ENCODE peak calls at places on chromosomes 4 and X, in six cellular contexts. F is lung, T is thyroid gland, I is breast epithelium, Y is GM23248, H is right atrium auricular region. W is an unnamed sample.

GRCh38 chr4:133320576-133321170 is 171.6 kb downstream of the PCDH10 start:
- DNase-seq in F (no peak), T (no peak), I (no peak), Y (peak; percentile 36), H (no peak), W (no peak)

GRCh38 chrX:68428431-68428830 is 4.9 kb downstream of the OPHN1 start:
- DNase-seq in F (no peak), T (no peak), I (no peak), Y (peak; percentile 72), H (no peak), W (no peak)

GRCh38 chr4:7052313-7052712 is 9.1 kb downstream of the TADA2B start:
- DNase-seq in F (no peak), T (no peak), I (no peak), Y (no peak), H (no peak), W (no peak)

GRCh38 chr4:182216005-182216404 is 27.2 kb upstream of the TENM3 start:
- DNase-seq in F (no peak), T (no peak), I (no peak), Y (no peak), H (no peak), W (no peak)

GRCh38 chr4:165874072-165874798 is 1.2 kb downstream of the TLL1 start:
- DNase-seq in F (no peak), T (no peak), I (no peak), Y (no peak), H (no peak), W (no peak)

GRCh38 chr4:72119946-72120345 is 88.1 kb downstream of the NPFFR2 start:
- DNase-seq in F (no peak), T (peak; percentile 33), I (no peak), Y (no peak), H (no peak), W (no peak)

GRCh38 chrX:136210243-136210642 is 41.0 kb downstream of the MAP7D3 start:
- DNase-seq in F (no peak), T (peak; percentile 51), I (no peak), Y (no peak), H (no peak), W (no peak)

GRCh38 chr4:73206236-73206635 is 52.4 kb downstream of the ANKRD17 start:
- DNase-seq in F (no peak), T (no peak), I (no peak), Y (no peak), H (no peak), W (no peak)

GRCh38 chrX:111830561-111830960 is 45.4 kb upstream of the TRPC5OS start:
- DNase-seq in F (no peak), T (no peak), I (no peak), Y (no peak), H (no peak), W (no peak)

GRCh38 chrX:154082396-154083133 is 15.0 kb downstream of the MECP2 start:
- DNase-seq in F (no peak), T (no peak), I (no peak), Y (peak; percentile 79), H (no peak), W (no peak)

GRCh38 chr4:22607382-22607781 is 85.4 kb upstream of the GBA3 start:
- DNase-seq in F (peak; percentile 46), T (peak; percentile 67), I (no peak), Y (peak; percentile 52), H (no peak), W (no peak)

GRCh38 chr4:55183926-55184599 is 58.7 kb upstream of the KDR start:
- DNase-seq in F (no peak), T (no peak), I (no peak), Y (peak; percentile 94), H (no peak), W (no peak)
- H3K4me1 ChIP-seq in F (no peaks in the 10 kb centered on the region), T (no peaks in the 10 kb centered on the region), I (no peaks in the 10 kb centered on the region), Y (peaks cover 31% of the 10 kb centered on the region), H (no peaks in the 10 kb centered on the region), W (no peaks in the 10 kb centered on the region)

DNA sequence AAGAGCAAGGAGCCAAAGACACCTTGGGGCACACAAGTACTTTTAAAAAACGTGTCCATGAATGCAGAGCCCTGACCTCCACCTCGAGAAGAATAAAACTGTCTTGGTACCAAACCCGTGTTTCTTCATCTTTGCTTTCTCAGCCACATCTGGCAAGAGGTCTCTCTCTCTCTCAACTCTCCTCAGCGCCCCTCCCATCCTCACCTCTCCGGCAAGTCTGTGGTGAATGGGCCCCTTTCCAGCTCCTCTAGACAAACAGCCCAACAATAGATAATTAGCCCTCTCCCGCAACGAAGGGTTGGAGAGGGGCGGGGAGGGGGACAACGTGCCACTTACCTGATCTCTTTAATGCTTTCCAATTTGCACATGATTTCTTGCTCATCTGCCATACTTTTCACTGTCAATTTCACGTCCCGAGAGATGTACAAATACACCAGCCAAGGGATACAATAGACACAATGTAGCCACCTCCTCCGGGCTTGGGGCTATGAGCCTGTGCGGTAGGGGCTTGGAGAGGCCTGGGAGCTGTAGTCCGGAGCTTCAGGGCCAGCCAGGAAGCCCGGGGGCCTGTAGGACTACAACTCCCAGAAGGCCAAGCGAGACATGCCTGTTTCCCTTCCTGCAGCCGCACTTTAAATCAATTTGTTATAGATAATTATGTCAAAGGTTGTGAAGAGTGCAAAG is at the start of gene ZC4H2:
- DNase-seq in F (peak; percentile 69), T (peak; percentile 70), I (peak; percentile 56), Y (peak; percentile 86), H (peak; percentile 70), W (peak; percentile 65)
- H3K27ac ChIP-seq in F (no peak within 1 kb of the TSS), T (no peak within 1 kb of the TSS), I (peak within 1 kb of the TSS; percentile 3), Y (no peak within 1 kb of the TSS), H (peak within 1 kb of the TSS; percentile 37), W (peak within 1 kb of the TSS; percentile 24)

DNA sequence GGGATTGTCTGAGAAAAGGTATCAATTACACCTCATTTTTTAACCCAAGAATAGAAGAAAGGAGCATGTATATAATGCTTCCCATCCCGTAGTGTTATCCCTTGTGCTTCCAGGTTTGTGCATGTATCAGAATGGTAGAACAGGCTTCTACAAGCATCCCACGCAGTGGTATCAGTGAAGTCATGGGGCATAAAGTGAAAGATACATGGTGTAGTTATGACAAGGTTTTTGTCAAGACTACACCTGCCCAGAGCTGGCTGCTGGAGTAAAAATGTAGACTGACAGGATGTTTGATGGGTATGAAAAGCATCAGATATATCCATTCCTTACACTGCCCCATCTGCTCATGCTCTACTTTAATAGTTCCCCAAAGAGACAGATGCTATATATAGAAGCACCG is 9.5 kb downstream of the TLR1 start:
- DNase-seq in F (no peak), T (no peak), I (no peak), Y (no peak), H (no peak), W (no peak)
- H3K9me3 ChIP-seq in F (no peaks in the 10 kb centered on the region), T (no peaks in the 10 kb centered on the region), I (no peaks in the 10 kb centered on the region), Y (no peaks in the 10 kb centered on the region), H (no peaks in the 10 kb centered on the region), W (peaks cover 29% of the 10 kb centered on the region)

DNA sequence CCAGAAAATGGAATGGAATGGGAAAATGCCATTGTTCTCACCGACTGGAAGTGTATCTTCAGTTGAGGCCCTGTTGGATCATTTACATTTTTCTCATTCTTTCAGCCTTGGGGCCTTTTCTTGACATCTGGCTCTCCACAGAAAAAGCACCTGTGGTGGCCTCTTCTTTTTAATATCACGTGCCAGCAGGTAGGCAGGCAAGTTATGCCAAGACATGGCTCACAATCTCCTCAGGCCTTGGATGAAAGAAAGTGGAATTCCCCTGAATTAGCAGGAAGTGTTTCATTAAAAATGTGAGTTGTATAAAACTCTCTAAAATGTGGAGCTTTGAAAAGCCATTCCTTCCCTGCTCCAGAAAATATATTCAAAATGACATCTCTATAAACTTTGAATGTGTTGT is 122.1 kb downstream of the FRAS1 start:
- DNase-seq in F (no peak), T (no peak), I (no peak), Y (no peak), H (no peak), W (no peak)
- H3K4me1 ChIP-seq in F (peaks cover 8% of the 10 kb centered on the region), T (peaks cover 6% of the 10 kb centered on the region), I (no peaks in the 10 kb centered on the region), Y (peaks cover 10% of the 10 kb centered on the region), H (no peaks in the 10 kb centered on the region), W (no peaks in the 10 kb centered on the region)

DNA sequence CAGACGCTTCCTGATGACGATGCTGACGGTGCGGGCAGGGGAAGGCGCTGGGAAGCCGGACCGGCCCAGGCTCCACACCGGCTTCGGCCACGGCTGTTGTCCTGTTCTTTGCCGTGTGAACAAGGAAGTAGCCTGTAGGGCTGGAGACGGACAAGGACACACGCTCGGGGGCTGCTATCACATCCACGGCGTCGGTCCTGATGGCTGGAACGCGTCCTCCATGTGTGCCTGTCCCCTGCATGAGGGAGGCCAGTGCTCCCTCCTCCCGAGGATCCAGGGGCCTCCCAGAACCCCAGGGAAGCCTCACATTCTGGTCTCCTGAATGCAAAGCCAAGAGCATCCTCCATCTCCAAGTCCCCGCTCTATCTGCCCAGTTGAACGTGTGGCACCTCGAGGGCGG is 53.8 kb downstream of the ACOX3 start:
- DNase-seq in F (no peak), T (no peak), I (no peak), Y (no peak), H (no peak), W (no peak)
- H3K27ac ChIP-seq in F (no peak overlapping the region), T (no peak overlapping the region), I (no peak overlapping the region), Y (no peak overlapping the region), H (no peak overlapping the region), W (no peak overlapping the region)

W was measured in CD4-positive, alpha-beta memory T cell.